ENCODE peak calls at places on chromosome 5, in four cellular contexts. B is T-helper 17 cell; S is epithelial cell of prostate; K is stimulated activated naive CD8-positive, alpha-beta T cell treated with anti-CD3 and anti-CD28 coated beads, Interleukin-15, Interleukin-2, amounts not matched to agents 100 U/mL and 50 U/mL, for 24 hours. P is an unnamed sample.

GRCh38 chr5:96658272-96658671 is 3.9 kb upstream of the CAST start:
- DNase-seq in K (no peak), S (no peak), B (no peak), P (no peak)

GRCh38 chr5:53361708-53362107 is 118.7 kb upstream of the FST start:
- DNase-seq in K (no peak), B (no peak), S (no peak), P (no peak)

GRCh38 chr5:151155777-151156731 is 1.5 kb downstream of the ANXA6 start:
- DNase-seq in B (no peak), S (no peak), K (no peak), P (no peak)

GRCh38 chr5:54234304-54234938 is 76.0 kb downstream of the ARL15 start:
- DNase-seq in S (no peak), K (no peak), B (no peak), P (no peak)

GRCh38 chr5:6510132-6510531 is 61.5 kb downstream of the UBE2QL1 start:
- DNase-seq in B (no peak), K (no peak), S (no peak), P (no peak)

GRCh38 chr5:90168399-90168798 is 241.2 kb downstream of the CETN3 start:
- DNase-seq in K (no peak), S (no peak), B (no peak), P (no peak)

GRCh38 chr5:83484294-83484693 is 12.8 kb downstream of the VCAN start:
- DNase-seq in S (no peak), B (no peak), K (no peak), P (no peak)

GRCh38 chr5:135582099-135582781 is 3.4 kb upstream of the CXCL14 start:
- DNase-seq in S (no peak), B (no peak), K (no peak), P (no peak)

GRCh38 chr5:87120518-87121314 is 147.0 kb upstream of the RASA1 start:
- DNase-seq in B (no peak), S (peak), K (no peak), P (no peak)

GRCh38 chr5:12623408-12623807 is 719.2 kb upstream of the CTNND2 start:
- DNase-seq in S (no peak), B (no peak), K (no peak), P (no peak)

GRCh38 chr5:159310492-159310891 is 19.8 kb downstream of the IL12B start:
- DNase-seq in B (no peak), K (peak), S (no peak), P (no peak)

GRCh38 chr5:64619609-64620008 is 70.7 kb upstream of the SHISAL2B start:
- DNase-seq in K (no peak), S (no peak), B (no peak), P (no peak)

GRCh38 chr5:178389031-178389729 is 156.6 kb upstream of the PHYKPL start:
- DNase-seq in B (no peak), K (no peak), S (no peak), P (no peak)

GRCh38 chr5:178515776-178516561 is 74.2 kb downstream of the COL23A1 start:
- DNase-seq in B (no peak), K (no peak), S (no peak), P (no peak)

GRCh38 chr5:61805101-61805500 is 473.0 kb downstream of the ZSWIM6 start:
- DNase-seq in K (no peak), S (peak), B (no peak), P (no peak)

GRCh38 chr5:14872070-14872989 is 752 bp upstream of the ANKH start:
- DNase-seq in S (no peak), K (peak), B (peak), P (peak)

GRCh38 chr5:172868924-172869565 is 35.0 kb downstream of the ERGIC1 start:
- DNase-seq in S (no peak), K (no peak), B (no peak), P (peak)

GRCh38 chr5:113224605-113225065 is 210.2 kb downstream of the TSSK1B start:
- DNase-seq in S (no peak), B (no peak), K (no peak), P (no peak)

GRCh38 chr5:125302577-125302976 is 556.1 kb upstream of the ZNF608 start:
- DNase-seq in B (no peak), K (no peak), S (peak), P (no peak)

GRCh38 chr5:137142371-137143243 is 356.5 kb downstream of the SPOCK1 start:
- DNase-seq in K (no peak), B (no peak), S (peak), P (no peak)

GRCh38 chr5:110916373-110917049 is 155.0 kb upstream of the TSLP start:
- DNase-seq in B (no peak), S (peak), K (no peak), P (no peak)

GRCh38 chr5:130514984-130515690 is 610.9 kb downstream of the CHSY3 start:
- DNase-seq in S (peak), B (no peak), K (no peak), P (no peak)

GRCh38 chr5:54520438-54520846 is 2.9 kb downstream of the SNX18 start:
- DNase-seq in B (no peak), K (no peak), S (no peak), P (no peak)

GRCh38 chr5:90548069-90548593 is 10.5 kb upstream of the ADGRV1 start:
- DNase-seq in S (peak), K (no peak), B (no peak), P (no peak)

GRCh38 chr5:96344678-96345612 is 88.1 kb downstream of the PCSK1 start:
- DNase-seq in S (no peak), K (no peak), B (no peak), P (no peak)

GRCh38 chr5:74767579-74767913 is 497 bp downstream of the NSA2 start:
- DNase-seq in B (no peak), S (no peak), K (peak), P (no peak)

GRCh38 chr5:168047043-168047668 is 244.3 kb upstream of the WWC1 start:
- DNase-seq in K (peak), B (no peak), S (peak), P (no peak)